ENCODE peak calls at places on chromosomes 7 and 10, in five cellular contexts. E is HCT116, O is H1, K is K562, G is GM12878. L is an unnamed sample.

GRCh38 chr7:158751199-158751598 is 46.6 kb upstream of the NCAPG2 start:
- DNase-seq in K (no peak), O (no peak), G (no peak), E (no peak), L (no peak)

GRCh38 chr10:111347386-111348005 is 270.7 kb downstream of the ADRA2A start:
- DNase-seq in E (no peak), O (no peak), K (no peak), G (no peak), L (no peak)

GRCh38 chr10:75408911-75409885 is 7.6 kb upstream of the ZNF503 start:
- DNase-seq in G (no peak), O (peak; percentile 86), E (no peak), K (peak; percentile 74), L (no peak)

GRCh38 chr7:139099181-139099947 is 10.2 kb downstream of the ZC3HAV1 start:
- DNase-seq in K (no peak), O (no peak), G (no peak), E (no peak), L (no peak)

GRCh38 chr10:104387130-104387888 is 33.7 kb downstream of the CFAP58 start:
- DNase-seq in G (no peak), K (peak; percentile 6), E (no peak), O (no peak), L (no peak)

GRCh38 chr7:116802784-116803183 is 59.6 kb upstream of the CAPZA2 start:
- DNase-seq in E (peak; percentile 63), O (no peak), K (peak; percentile 72), G (no peak), L (no peak)

GRCh38 chr10:44908071-44908709 is 2.9 kb upstream of the TMEM72 start:
- DNase-seq in K (peak; percentile 24), G (no peak), E (no peak), O (peak; percentile 53), L (peak; percentile 35)

GRCh38 chr7:17236603-17237002 is 61.8 kb upstream of the AHR start:
- DNase-seq in G (no peak), O (no peak), K (no peak), E (no peak), L (no peak)

GRCh38 chr10:13681095-13681494 is 94.3 kb downstream of the PRPF18 start:
- DNase-seq in G (no peak), O (no peak), E (no peak), K (no peak), L (no peak)

GRCh38 chr10:3420527-3421469 is 248.2 kb upstream of the PITRM1 start:
- DNase-seq in K (no peak), O (no peak), E (no peak), G (no peak), L (no peak)

GRCh38 chr7:101673951-101674350 is 44.9 kb upstream of the MYL10 start:
- DNase-seq in E (no peak), K (no peak), O (no peak), G (no peak), L (no peak)

GRCh38 chr10:8088504-8088903 is 34.0 kb downstream of the GATA3 start:
- DNase-seq in G (no peak), E (no peak), K (no peak), O (no peak), L (no peak)

GRCh38 chr7:43879477-43879876 is 10.2 kb upstream of the MRPS24 start:
- DNase-seq in G (no peak), K (no peak), E (no peak), O (no peak), L (no peak)

GRCh38 chr7:113143486-113144257 is 25.3 kb upstream of the SMIM30 start:
- DNase-seq in O (no peak), G (peak; percentile 25), K (no peak), E (no peak), L (no peak)

GRCh38 chr7:116670409-116671036 is 1.5 kb upstream of the MET start:
- DNase-seq in E (no peak), O (no peak), K (no peak), G (no peak), L (no peak)

GRCh38 chr10:1540144-1540543 is 197.2 kb downstream of the ADARB2 start:
- DNase-seq in G (no peak), E (no peak), O (no peak), K (no peak), L (no peak)

GRCh38 chr10:46555713-46556514 is 544 bp downstream of the GPRIN2 start:
- DNase-seq in E (no peak), G (no peak), K (no peak), O (peak; percentile 97), L (no peak)

GRCh38 chr7:90982228-90982627 is 282.0 kb upstream of the FZD1 start:
- DNase-seq in O (no peak), K (no peak), E (no peak), G (no peak), L (no peak)

GRCh38 chr10:50392966-50393718 is 141.8 kb upstream of the ASAH2 start:
- DNase-seq in E (no peak), K (peak; percentile 62), O (no peak), G (no peak), L (no peak)

GRCh38 chr7:77450613-77451012 is 34.5 kb upstream of the GSAP start:
- DNase-seq in E (no peak), O (no peak), G (no peak), K (no peak), L (no peak)

GRCh38 chr10:79932307-79932706 is 16.6 kb downstream of the SFTPD start:
- DNase-seq in E (no peak), K (no peak), G (no peak), O (no peak), L (no peak)

GRCh38 chr7:104848386-104848990 is 165.5 kb upstream of the KMT2E start:
- DNase-seq in E (peak; percentile 18), O (peak; percentile 94), K (peak; percentile 70), G (no peak), L (peak; percentile 46)

GRCh38 chr10:128530301-128530700 is 404.1 kb upstream of the MKI67 start:
- DNase-seq in G (no peak), K (peak; percentile 21), O (no peak), E (peak; percentile 15), L (no peak)

GRCh38 chr10:99941942-99942835 is 67.6 kb downstream of the DNMBP start:
- DNase-seq in E (no peak), G (no peak), O (no peak), K (no peak), L (no peak)

GRCh38 chr7:157457355-157458253 is 120.8 kb downstream of the DNAJB6 start:
- DNase-seq in O (peak; percentile 42), K (no peak), E (no peak), G (no peak), L (no peak)

GRCh38 chr10:56469482-56469881 is 108.4 kb upstream of the ZWINT start:
- DNase-seq in E (no peak), O (no peak), G (no peak), K (no peak), L (no peak)

GRCh38 chr10:71255817-71256660 is 43.7 kb downstream of the UNC5B start:
- DNase-seq in E (peak; percentile 56), O (no peak), G (no peak), K (no peak), L (no peak)

GRCh38 chr7:113086431-113086888 is at the start of gene GPR85:
- DNase-seq in K (peak; percentile 88), O (peak; percentile 77), E (no peak), G (no peak), L (peak; percentile 70)

GRCh38 chr10:100743626-100744135 is 1.7 kb upstream of the PAX2 start:
- DNase-seq in K (peak; percentile 70), E (peak; percentile 80), G (no peak), O (no peak), L (no peak)

GRCh38 chr7:2478387-2478760 is 2.2 kb upstream of the GRIFIN start:
- DNase-seq in E (no peak), O (no peak), K (peak; percentile 38), G (no peak), L (no peak)

GRCh38 chr7:70334883-70335282 is 736.6 kb downstream of the AUTS2 start:
- DNase-seq in K (no peak), E (no peak), O (no peak), G (no peak), L (no peak)
- TF ChIP-seq ZNF274 in K (no peak), E (no peak), O (no peak), G (no peak), L (no peak)

GRCh38 chr7:141534757-141535737 is 16.2 kb upstream of the AGK start:
- DNase-seq in E (no peak), G (no peak), K (no peak), O (no peak), L (no peak)

GRCh38 chr7:141537906-141538305 is 13.3 kb upstream of the AGK start:
- DNase-seq in G (no peak), E (no peak), K (no peak), O (no peak), L (no peak)

GRCh38 chr7:141528399-141528798 is 22.8 kb upstream of the AGK start:
- DNase-seq in G (no peak), O (no peak), K (no peak), E (no peak), L (no peak)

DNA sequence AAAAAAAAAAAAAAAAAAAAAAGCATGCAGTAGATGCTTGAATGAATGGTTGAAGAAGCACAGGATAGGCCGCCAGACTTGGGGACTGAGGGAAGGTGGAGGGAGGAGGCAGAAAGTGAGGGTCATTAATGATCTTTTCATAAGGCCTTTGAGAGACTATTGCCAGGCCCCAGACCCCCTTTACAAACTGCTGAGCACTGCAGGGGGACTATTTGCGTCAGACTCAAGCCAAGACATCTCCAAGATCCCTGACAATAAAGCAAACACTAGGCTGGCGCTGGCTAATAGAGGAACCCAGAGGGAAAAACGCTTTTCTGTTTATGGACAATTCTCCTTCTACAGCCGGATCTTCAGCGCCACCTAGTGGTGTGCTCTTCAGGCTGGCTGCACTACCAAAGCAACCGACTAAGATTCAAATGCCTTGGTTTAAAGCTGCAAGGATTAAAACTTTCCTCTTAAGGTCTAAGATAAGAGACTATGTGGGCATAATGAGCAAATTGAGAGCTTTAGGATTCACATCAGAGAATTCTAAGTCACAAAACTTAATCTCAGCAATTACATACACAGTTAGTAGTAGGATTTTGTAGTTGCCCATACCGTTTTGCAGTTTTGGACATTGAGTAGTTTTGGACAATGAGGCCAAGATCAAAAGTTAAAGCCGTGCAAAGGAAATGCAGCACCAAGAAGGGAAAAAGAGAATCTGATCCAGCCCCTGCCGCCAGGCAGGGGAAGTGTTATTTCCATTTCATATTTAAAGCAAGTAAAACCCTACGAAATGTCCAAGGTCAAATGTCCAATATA is 17.9 kb upstream of the AGK start:
- DNase-seq in K (peak; percentile 80), O (peak; percentile 79), G (no peak), E (peak; percentile 48), L (peak; percentile 90)
- H3K4me3 ChIP-seq in K (no peak overlapping the region), O (no peak overlapping the region), G (no peak overlapping the region), E (no peak overlapping the region), L (no peak overlapping the region)

GRCh38 chr7:22931011-22931410 is 82.9 kb downstream of the HYCC1 start:
- DNase-seq in G (no peak), E (no peak), K (no peak), O (no peak), L (no peak)
- H3K4me1 ChIP-seq in G (no peaks in the 10 kb centered on the region), E (no peaks in the 10 kb centered on the region), K (no peaks in the 10 kb centered on the region), O (no peaks in the 10 kb centered on the region), L (no peaks in the 10 kb centered on the region)

GRCh38 chr7:127476618-127477017 is 84.1 kb upstream of the ZNF800 start:
- DNase-seq in G (no peak), K (no peak), E (no peak), O (no peak), L (no peak)

GRCh38 chr7:127474457-127474856 is 81.9 kb upstream of the ZNF800 start:
- DNase-seq in O (no peak), E (no peak), K (no peak), G (no peak), L (no peak)

GRCh38 chr7:127477285-127478039 is 85.0 kb upstream of the ZNF800 start:
- DNase-seq in G (no peak), E (no peak), O (no peak), K (no peak), L (no peak)

GRCh38 chr7:127473409-127473808 is 80.9 kb upstream of the ZNF800 start:
- DNase-seq in E (no peak), G (no peak), K (peak; percentile 20), O (no peak), L (no peak)

GRCh38 chr7:127478040-127478386 is 85.5 kb upstream of the ZNF800 start:
- DNase-seq in G (no peak), K (no peak), E (no peak), O (no peak), L (no peak)
- TF ChIP-seq ZNF274 in G (no peak), K (no peak), E (no peak), O (no peak), L (no peak)

L was measured in NT2/D1.